ENCODE peak calls at places on chromosomes 6 and 20, in four cellular contexts. F is K562, K is A549, E is GM12878. X is an unnamed sample.

GRCh38 chr20:38125157-38126056 is 39.7 kb downstream of the TGM2 start:
- DNase-seq in K (no peak), E (no peak), F (no peak), X (no peak)

GRCh38 chr6:89859744-89860143 is 30.1 kb downstream of the CASP8AP2 start:
- DNase-seq in K (no peak), F (no peak), E (peak), X (no peak)

GRCh38 chr20:1266167-1266973 is at the start of gene SNPH:
- DNase-seq in K (peak), F (peak), E (no peak), X (peak)

GRCh38 chr6:113588646-113589045 is 268.5 kb upstream of the MARCKS start:
- DNase-seq in F (no peak), E (no peak), K (no peak), X (no peak)

GRCh38 chr6:108714774-108715414 is 133.3 kb upstream of the ARMC2 start:
- DNase-seq in F (no peak), E (no peak), K (no peak), X (no peak)

GRCh38 chr20:59515013-59515905 is 89.1 kb upstream of the PHACTR3 start:
- DNase-seq in K (peak), E (no peak), F (peak), X (peak)

GRCh38 chr6:127367023-127367375 is 23.6 kb upstream of the ECHDC1 start:
- DNase-seq in F (no peak), K (no peak), E (no peak), X (no peak)

GRCh38 chr20:59018817-59019216 is 412 bp upstream of the TUBB1 start:
- DNase-seq in E (no peak), F (no peak), K (no peak), X (no peak)

GRCh38 chr6:117530467-117531242 is 48.2 kb downstream of the DCBLD1 start:
- DNase-seq in E (no peak), F (no peak), K (no peak), X (no peak)

GRCh38 chr6:95431637-95432228 is 145.6 kb upstream of the MANEA start:
- DNase-seq in K (peak), E (no peak), F (peak), X (peak)

DNA sequence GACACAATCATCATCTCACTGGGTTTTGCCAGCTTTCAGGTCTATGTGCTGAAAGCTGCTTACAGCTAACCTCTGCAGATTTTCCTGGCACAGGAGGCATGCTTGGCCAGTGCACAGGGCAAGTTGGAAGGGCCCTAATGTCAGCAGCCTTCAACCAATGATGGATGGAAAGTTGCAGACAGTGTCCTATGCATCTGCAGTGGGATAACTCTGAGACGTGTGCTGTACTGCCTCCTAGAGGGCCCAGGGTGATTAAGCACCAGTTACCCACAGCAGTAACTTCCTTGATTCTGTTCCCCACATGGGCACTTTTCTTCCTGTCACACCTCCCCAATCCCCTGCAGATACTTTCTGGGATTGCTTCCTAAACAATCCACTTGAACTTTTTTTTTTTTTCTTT is 38.6 kb downstream of the OVOL2 start:
- DNase-seq in K (peak), E (no peak), F (peak), X (peak)
- TF ChIP-seq RCOR1 in K (no peak), E (no peak), F (no peak), X (no peak)

GRCh38 chr6:1551236-1551635 is 58.5 kb upstream of the FOXC1 start:
- DNase-seq in E (no peak), K (no peak), F (no peak), X (no peak)
- H3K27ac ChIP-seq in E (no peak), K (no peak), F (no peak), X (no peak)

GRCh38 chr6:32894085-32895005 is 40.4 kb downstream of the PSMB9 start:
- DNase-seq in E (peak), F (peak), K (peak), X (peak)
- TF ChIP-seq EP300 in E (no peak), F (no peak), K (no peak), X (no peak)

GRCh38 chr6:45696738-45697137 is 318.9 kb downstream of the CLIC5 start:
- DNase-seq in K (no peak), E (no peak), F (no peak), X (no peak)

GRCh38 chr6:45703041-45703739 is 312.5 kb downstream of the CLIC5 start:
- DNase-seq in E (no peak), K (no peak), F (no peak), X (no peak)

GRCh38 chr6:45697605-45698004 is 318.1 kb downstream of the CLIC5 start:
- DNase-seq in E (no peak), K (no peak), F (no peak), X (no peak)

GRCh38 chr6:45699663-45700062 is 316.0 kb downstream of the CLIC5 start:
- DNase-seq in E (no peak), K (no peak), F (no peak), X (no peak)

DNA sequence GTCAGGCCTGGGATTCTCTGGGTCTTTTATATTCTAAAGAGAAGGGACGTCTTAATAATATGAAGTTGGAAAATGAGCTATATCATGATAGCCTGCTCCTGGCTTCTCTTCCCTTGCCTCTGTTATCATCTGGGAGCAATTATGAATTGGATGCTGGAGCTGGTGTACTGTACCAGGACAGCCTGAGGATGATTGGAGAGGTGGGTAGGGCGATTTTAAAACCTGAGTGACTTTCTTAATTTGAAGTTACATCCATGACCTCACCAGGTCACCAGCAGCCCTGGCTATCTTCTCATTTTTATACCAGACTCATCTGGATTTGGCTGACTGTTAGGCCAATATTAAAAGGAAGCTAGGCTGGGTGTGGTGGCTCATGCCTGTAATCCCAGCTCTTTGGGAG is 317.6 kb downstream of the CLIC5 start:
- DNase-seq in E (no peak), K (no peak), F (no peak), X (no peak)
- TF ChIP-seq RCOR1 in E (no peak), K (no peak), F (no peak), X (no peak)

GRCh38 chr6:134413241-134413643 is 95.3 kb upstream of the SGK1 start:
- DNase-seq in E (no peak), K (no peak), F (no peak), X (no peak)
- H3K27ac ChIP-seq in E (no peak), K (no peak), F (no peak), X (no peak)